ENCODE peak calls at places on chromosomes 4 and X, in ten cellular contexts. B is Caki2; I is T-cell; N is SW 1271; P is stimulated activated CD4-positive, alpha-beta T cell treated with anti-CD3 and anti-CD28 coated beads, Interleukin-4, amount 100 ng/mL, for 48 hours; F is hypothalamus; T is activated T-cell treated with anti-CD3 and anti-CD28 coated beads, Interleukin-2, amount 50 U/mL, for 24 hours; G is activated CD4-positive, alpha-beta T cell treated with anti-CD3 and anti-CD28 coated beads, Interleukin-2, amount 50 U/mL, for 48 hours; D is substantia nigra; Z is effector CD4-positive, alpha-beta T cell. U is an unnamed sample.

GRCh38 chr4:186061919-186062318 is 7.0 kb upstream of the TLR3 start:
- DNase-seq in G (no peak), D (no peak), F (no peak), Z (no peak), I (no peak), B (no peak), P (no peak), T (no peak), N (no peak), U (no peak)

GRCh38 chrX:15202458-15203177 is 67.3 kb downstream of the ASB9 start:
- DNase-seq in Z (no peak), D (no peak), P (no peak), F (no peak), B (peak), I (no peak), T (no peak), N (no peak), G (no peak), U (peak)

GRCh38 chr4:101345596-101346311 is 1.6 kb downstream of the PPP3CA start:
- DNase-seq in F (peak), T (peak), Z (peak), I (peak), N (peak), P (peak), B (peak), D (peak), G (peak), U (no peak)

GRCh38 chrX:78124304-78124703 is 15.1 kb downstream of the TAF9B start:
- DNase-seq in F (no peak), G (no peak), N (no peak), Z (no peak), P (no peak), T (no peak), D (no peak), I (no peak), B (no peak), U (no peak)

GRCh38 chrX:40471965-40472648 is 108.7 kb upstream of the ATP6AP2 start:
- DNase-seq in I (no peak), Z (no peak), B (peak), T (peak), G (peak), N (no peak), P (no peak), F (peak), D (peak), U (no peak)

GRCh38 chr4:104420766-104421165 is 73.9 kb downstream of the CXXC4 start:
- DNase-seq in N (no peak), D (no peak), F (no peak), G (no peak), P (no peak), B (no peak), Z (no peak), T (no peak), I (no peak), U (no peak)

GRCh38 chrX:39605866-39606265 is 491.9 kb downstream of the BCOR start:
- DNase-seq in T (no peak), D (no peak), F (no peak), P (no peak), B (no peak), Z (no peak), G (no peak), N (no peak), I (no peak), U (no peak)

GRCh38 chrX:95703696-95704095 is 980.9 kb upstream of the DIAPH2 start:
- DNase-seq in B (peak), G (no peak), D (no peak), F (no peak), Z (no peak), N (no peak), I (no peak), T (no peak), P (no peak), U (no peak)

GRCh38 chrX:152912121-152912520 is 14.3 kb downstream of the ZNF185 start:
- DNase-seq in D (no peak), P (no peak), B (no peak), F (no peak), G (peak), Z (no peak), N (no peak), I (no peak), T (no peak), U (no peak)

GRCh38 chrX:34848281-34848680 is 94.3 kb upstream of the FAM47B start:
- DNase-seq in N (no peak), G (no peak), F (no peak), D (no peak), I (no peak), B (no peak), P (no peak), T (no peak), Z (no peak), U (no peak)

GRCh38 chr4:183455431-183456145 is 11.2 kb downstream of the CDKN2AIP start:
- DNase-seq in I (no peak), T (no peak), N (no peak), G (no peak), D (no peak), F (no peak), P (no peak), Z (no peak), B (no peak), U (no peak)

GRCh38 chr4:55169352-55169959 is 44.1 kb upstream of the KDR start:
- DNase-seq in B (peak), D (no peak), I (no peak), T (no peak), P (no peak), N (no peak), G (no peak), Z (no peak), F (no peak), U (no peak)

GRCh38 chrX:65589304-65589703 is 54.7 kb upstream of the LAS1L start:
- DNase-seq in I (no peak), D (no peak), Z (no peak), T (no peak), N (no peak), B (no peak), P (no peak), G (no peak), F (no peak), U (no peak)

GRCh38 chr4:112895785-112896184 is 153.7 kb upstream of the ANK2 start:
- DNase-seq in I (no peak), N (no peak), G (no peak), P (peak), Z (no peak), B (peak), F (peak), D (peak), T (no peak), U (peak)

GRCh38 chrX:153828723-153829548 is 1.4 kb downstream of the PDZD4 start:
- DNase-seq in G (no peak), P (no peak), B (no peak), T (no peak), I (no peak), N (no peak), Z (no peak), D (no peak), F (no peak), U (no peak)